ENCODE peak calls at places on chromosome 14, in ten cellular contexts. One of them, this sample, is unnamed.

GRCh38 chr14:48568688-48569087 is 893.3 kb upstream of the MDGA2 start:
- DNase-seq in GM13976: no peak
- DNase-seq in GM23248: no peak
- DNase-seq in aorta: no peak
- DNase-seq in left kidney: no peak
- DNase-seq in progenitor cell of endocrine pancreas: no peak
- DNase-seq in IMR-90: peak
- DNase-seq in stromal cell of bone marrow: no peak
- DNase-seq in T-cell: no peak
- DNase-seq in activated T-helper 1 cell treated with Interleukin-2 at 50 U/mL for 16 hours: no peak
- DNase-seq in this sample: no peak

GRCh38 chr14:71666579-71667145 is 265.6 kb upstream of the RGS6 start:
- DNase-seq in GM13976: no peak
- DNase-seq in GM23248: no peak
- DNase-seq in aorta: no peak
- DNase-seq in left kidney: no peak
- DNase-seq in progenitor cell of endocrine pancreas: no peak
- DNase-seq in IMR-90: no peak
- DNase-seq in stromal cell of bone marrow: no peak
- DNase-seq in T-cell: no peak
- DNase-seq in activated T-helper 1 cell treated with Interleukin-2 at 50 U/mL for 16 hours: no peak
- DNase-seq in this sample: no peak

GRCh38 chr14:34078117-34078743 is 127.4 kb upstream of the EGLN3 start:
- DNase-seq in GM13976: no peak
- DNase-seq in GM23248: no peak
- DNase-seq in aorta: no peak
- DNase-seq in left kidney: no peak
- DNase-seq in progenitor cell of endocrine pancreas: no peak
- DNase-seq in IMR-90: no peak
- DNase-seq in stromal cell of bone marrow: no peak
- DNase-seq in T-cell: no peak
- DNase-seq in activated T-helper 1 cell treated with Interleukin-2 at 50 U/mL for 16 hours: no peak
- DNase-seq in this sample: no peak

GRCh38 chr14:48937796-48938195 is 648.4 kb downstream of the RPS29 start:
- DNase-seq in GM13976: no peak
- DNase-seq in GM23248: peak
- DNase-seq in aorta: no peak
- DNase-seq in left kidney: peak
- DNase-seq in progenitor cell of endocrine pancreas: no peak
- DNase-seq in IMR-90: peak
- DNase-seq in stromal cell of bone marrow: no peak
- DNase-seq in T-cell: no peak
- DNase-seq in activated T-helper 1 cell treated with Interleukin-2 at 50 U/mL for 16 hours: no peak
- DNase-seq in this sample: no peak

GRCh38 chr14:92499216-92499615 is 14.4 kb upstream of the RIN3 start:
- DNase-seq in GM13976: no peak
- DNase-seq in GM23248: no peak
- DNase-seq in aorta: no peak
- DNase-seq in left kidney: no peak
- DNase-seq in progenitor cell of endocrine pancreas: no peak
- DNase-seq in IMR-90: no peak
- DNase-seq in stromal cell of bone marrow: no peak
- DNase-seq in T-cell: no peak
- DNase-seq in activated T-helper 1 cell treated with Interleukin-2 at 50 U/mL for 16 hours: no peak
- DNase-seq in this sample: no peak

GRCh38 chr14:64465208-64465821 is at the start of gene AKAP5:
- DNase-seq in GM13976: peak
- DNase-seq in GM23248: peak
- DNase-seq in aorta: peak
- DNase-seq in left kidney: peak
- DNase-seq in progenitor cell of endocrine pancreas: peak
- DNase-seq in IMR-90: peak
- DNase-seq in stromal cell of bone marrow: no peak
- DNase-seq in T-cell: peak
- DNase-seq in activated T-helper 1 cell treated with Interleukin-2 at 50 U/mL for 16 hours: peak
- DNase-seq in this sample: peak

GRCh38 chr14:54278665-54279295 is 118.0 kb upstream of the CDKN3 start:
- DNase-seq in GM13976: no peak
- DNase-seq in GM23248: no peak
- DNase-seq in aorta: no peak
- DNase-seq in left kidney: no peak
- DNase-seq in progenitor cell of endocrine pancreas: no peak
- DNase-seq in IMR-90: no peak
- DNase-seq in stromal cell of bone marrow: no peak
- DNase-seq in T-cell: no peak
- DNase-seq in activated T-helper 1 cell treated with Interleukin-2 at 50 U/mL for 16 hours: no peak
- DNase-seq in this sample: no peak

GRCh38 chr14:63727231-63727735 is 582 bp downstream of the SGPP1 start:
- DNase-seq in GM13976: peak
- DNase-seq in GM23248: peak
- DNase-seq in aorta: peak
- DNase-seq in left kidney: peak
- DNase-seq in progenitor cell of endocrine pancreas: peak
- DNase-seq in IMR-90: peak
- DNase-seq in stromal cell of bone marrow: peak
- DNase-seq in T-cell: no peak
- DNase-seq in activated T-helper 1 cell treated with Interleukin-2 at 50 U/mL for 16 hours: no peak
- DNase-seq in this sample: peak

GRCh38 chr14:89383171-89383845 is 33.7 kb downstream of the FOXN3 start:
- DNase-seq in GM13976: no peak
- DNase-seq in GM23248: no peak
- DNase-seq in aorta: no peak
- DNase-seq in left kidney: no peak
- DNase-seq in progenitor cell of endocrine pancreas: no peak
- DNase-seq in IMR-90: no peak
- DNase-seq in stromal cell of bone marrow: no peak
- DNase-seq in T-cell: no peak
- DNase-seq in activated T-helper 1 cell treated with Interleukin-2 at 50 U/mL for 16 hours: no peak
- DNase-seq in this sample: no peak

GRCh38 chr14:75514673-75515630 is 7.3 kb upstream of the BATF start:
- DNase-seq in GM13976: peak
- DNase-seq in GM23248: peak
- DNase-seq in aorta: peak
- DNase-seq in left kidney: peak
- DNase-seq in progenitor cell of endocrine pancreas: no peak
- DNase-seq in IMR-90: peak
- DNase-seq in stromal cell of bone marrow: no peak
- DNase-seq in T-cell: peak
- DNase-seq in activated T-helper 1 cell treated with Interleukin-2 at 50 U/mL for 16 hours: no peak
- DNase-seq in this sample: peak

GRCh38 chr14:101780390-101780789 is 18.9 kb downstream of the PPP2R5C start:
- DNase-seq in GM13976: no peak
- DNase-seq in GM23248: no peak
- DNase-seq in aorta: peak
- DNase-seq in left kidney: peak
- DNase-seq in progenitor cell of endocrine pancreas: no peak
- DNase-seq in IMR-90: no peak
- DNase-seq in stromal cell of bone marrow: no peak
- DNase-seq in T-cell: no peak
- DNase-seq in activated T-helper 1 cell treated with Interleukin-2 at 50 U/mL for 16 hours: no peak
- DNase-seq in this sample: no peak

GRCh38 chr14:90484291-90484690 is 87.5 kb downstream of the CALM1 start:
- DNase-seq in GM13976: no peak
- DNase-seq in GM23248: no peak
- DNase-seq in aorta: no peak
- DNase-seq in left kidney: no peak
- DNase-seq in progenitor cell of endocrine pancreas: no peak
- DNase-seq in IMR-90: no peak
- DNase-seq in stromal cell of bone marrow: no peak
- DNase-seq in T-cell: no peak
- DNase-seq in activated T-helper 1 cell treated with Interleukin-2 at 50 U/mL for 16 hours: no peak
- DNase-seq in this sample: no peak

This sample was measured in small intestine.